ENCODE peak calls at places on chromosomes 5 and 9, in five cellular contexts. L is stomach, E is Peyer's patch, Z is pancreas, R is suprapubic skin. K is an unnamed sample.
A peak's percentile ranks its signal among the peaks of the same experiment; 100 is the strongest.

GRCh38 chr5:72510610-72511121 is 3.5 kb upstream of the ZNF366 start:
- DNase-seq in L (no peak), E (no peak), Z (no peak), R (peak; percentile 71), K (peak; percentile 46)

GRCh38 chr5:167699434-167699833 is 592.0 kb upstream of the WWC1 start:
- DNase-seq in L (no peak), E (no peak), Z (no peak), R (no peak), K (no peak)

GRCh38 chr5:102451082-102451481 is 47.7 kb downstream of the SLCO6A1 start:
- DNase-seq in L (no peak), E (no peak), Z (no peak), R (no peak), K (no peak)

GRCh38 chr9:88433583-88434240 is 45.5 kb downstream of the SPIN1 start:
- DNase-seq in L (no peak), E (no peak), Z (no peak), R (no peak), K (no peak)

GRCh38 chr9:76654575-76654974 is 109.7 kb upstream of the PCA3 start:
- DNase-seq in L (no peak), E (no peak), Z (no peak), R (no peak), K (no peak)

GRCh38 chr5:24773241-24773640 is 128.5 kb upstream of the CDH10 start:
- DNase-seq in L (no peak), E (no peak), Z (no peak), R (no peak), K (no peak)

GRCh38 chr9:37215456-37216229 is 95.3 kb downstream of the ZCCHC7 start:
- DNase-seq in L (no peak), E (no peak), Z (no peak), R (no peak), K (no peak)

GRCh38 chr5:134004626-134005414 is at the start of gene VDAC1:
- DNase-seq in L (peak; percentile 76), E (peak; percentile 87), Z (peak; percentile 81), R (peak; percentile 87), K (peak; percentile 94)

GRCh38 chr5:4879075-4879474 is 261.1 kb upstream of the ADAMTS16 start:
- DNase-seq in L (no peak), E (no peak), Z (no peak), R (no peak), K (no peak)

GRCh38 chr5:96377167-96377566 is 55.9 kb downstream of the PCSK1 start:
- DNase-seq in L (no peak), E (no peak), Z (no peak), R (no peak), K (no peak)

GRCh38 chr5:143154495-143155375 is 248.8 kb downstream of the NR3C1 start:
- DNase-seq in L (no peak), E (no peak), Z (no peak), R (no peak), K (no peak)

GRCh38 chr9:36551129-36551528 is 21.6 kb upstream of the MELK start:
- DNase-seq in L (no peak), E (no peak), Z (no peak), R (no peak), K (no peak)

GRCh38 chr9:6000955-6001354 is 14.5 kb downstream of the RANBP6 start:
- DNase-seq in L (no peak), E (no peak), Z (no peak), R (no peak), K (no peak)

GRCh38 chr5:115402822-115403577 is 106.5 kb upstream of the CCDC112 start:
- DNase-seq in L (no peak), E (no peak), Z (no peak), R (no peak), K (no peak)

GRCh38 chr5:141525659-141526058 is 36.8 kb downstream of the PCDHGC5 start:
- DNase-seq in L (no peak), E (no peak), Z (no peak), R (no peak), K (no peak)

GRCh38 chr5:138724470-138725146 is 28.6 kb upstream of the CTNNA1 start:
- DNase-seq in L (no peak), E (no peak), Z (no peak), R (peak; percentile 67), K (no peak)

GRCh38 chr5:10324519-10325370 is 17.0 kb upstream of the CMBL start:
- DNase-seq in L (no peak), E (no peak), Z (no peak), R (no peak), K (no peak)

GRCh38 chr5:172875372-172876279 is 41.6 kb downstream of the ERGIC1 start:
- DNase-seq in L (no peak), E (no peak), Z (no peak), R (no peak), K (no peak)

GRCh38 chr5:32326216-32326772 is 13.6 kb upstream of the MTMR12 start:
- DNase-seq in L (no peak), E (no peak), Z (no peak), R (no peak), K (no peak)

GRCh38 chr5:58999804-59000595 is 417.1 kb downstream of the RAB3C start:
- DNase-seq in L (no peak), E (no peak), Z (no peak), R (no peak), K (no peak)

GRCh38 chr5:17343675-17344074 is 126.2 kb downstream of the BASP1 start:
- DNase-seq in L (no peak), E (no peak), Z (no peak), R (no peak), K (no peak)

GRCh38 chr9:20832775-20833174 is 148.7 kb downstream of the FOCAD start:
- DNase-seq in L (no peak), E (no peak), Z (no peak), R (no peak), K (no peak)

GRCh38 chr9:15373881-15374280 is 48.8 kb upstream of the SNAPC3 start:
- DNase-seq in L (no peak), E (no peak), Z (no peak), R (no peak), K (no peak)

GRCh38 chr9:88925471-88925870 is 65.8 kb upstream of the S1PR3 start:
- DNase-seq in L (no peak), E (no peak), Z (no peak), R (no peak), K (no peak)

GRCh38 chr9:136644343-136644592 is 18.4 kb upstream of the EGFL7 start:
- DNase-seq in L (peak; percentile 91), E (no peak), Z (no peak), R (peak; percentile 94), K (no peak)

GRCh38 chr5:74056789-74057164 is 430.8 kb downstream of the ARHGEF28 start:
- DNase-seq in L (peak; percentile 60), E (no peak), Z (no peak), R (no peak), K (no peak)

GRCh38 chr5:121315786-121316185 is 535.9 kb upstream of the FTMT start:
- DNase-seq in L (no peak), E (no peak), Z (no peak), R (no peak), K (no peak)

GRCh38 chr5:27041372-27041771 is 3.0 kb upstream of the CDH9 start:
- DNase-seq in L (no peak), E (no peak), Z (no peak), R (no peak), K (no peak)

GRCh38 chr9:123400926-123401503 is 45.0 kb downstream of the CRB2 start:
- DNase-seq in L (no peak), E (no peak), Z (no peak), R (no peak), K (peak; percentile 12)

GRCh38 chr9:86034863-86035734 is 64.3 kb downstream of the GOLM1 start:
- DNase-seq in L (peak; percentile 64), E (no peak), Z (no peak), R (no peak), K (no peak)

DNA sequence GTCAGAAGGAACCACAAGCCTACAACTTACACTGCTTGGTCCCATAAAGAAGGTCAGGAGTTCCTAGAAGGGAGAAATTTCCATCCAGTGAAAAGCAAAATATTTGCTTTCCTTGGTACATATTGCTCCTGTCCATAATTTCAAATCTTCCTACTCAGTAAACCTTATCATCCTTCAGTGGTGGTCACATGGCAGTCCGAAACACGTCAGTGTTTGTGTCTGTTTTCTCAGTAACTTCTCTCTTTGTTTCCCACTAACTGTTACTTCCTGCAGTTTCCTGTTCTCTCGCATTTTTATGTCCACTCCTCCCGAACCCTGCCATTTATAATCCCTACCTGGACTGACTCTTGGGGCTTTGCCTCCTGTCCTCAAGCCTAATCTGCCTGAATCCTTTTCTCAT is 129.1 kb downstream of the FANCC start:
- DNase-seq in L (no peak), E (no peak), Z (no peak), R (no peak), K (no peak)
- H3K27ac ChIP-seq in L (peak overlapping the region; percentile 67), E (no peak overlapping the region), Z (no peak overlapping the region), R (no peak overlapping the region), K (peak overlapping the region; percentile 65)

GRCh38 chr5:157303023-157303422 is 37.1 kb downstream of the CYFIP2 start:
- DNase-seq in L (no peak), E (no peak), Z (no peak), R (no peak), K (no peak)

GRCh38 chr5:157295247-157295646 is 29.3 kb downstream of the CYFIP2 start:
- DNase-seq in L (no peak), E (no peak), Z (no peak), R (no peak), K (no peak)

GRCh38 chr5:157303667-157304327 is 37.9 kb downstream of the CYFIP2 start:
- DNase-seq in L (no peak), E (no peak), Z (no peak), R (no peak), K (no peak)

GRCh38 chr5:157301066-157301465 is 35.1 kb downstream of the CYFIP2 start:
- DNase-seq in L (no peak), E (no peak), Z (no peak), R (no peak), K (no peak)

GRCh38 chr5:157300564-157300963 is 34.6 kb downstream of the CYFIP2 start:
- DNase-seq in L (no peak), E (no peak), Z (no peak), R (no peak), K (no peak)
- H3K4me1 ChIP-seq in L (no peaks in the 10 kb centered on the region), E (peaks cover 6% of the 10 kb centered on the region), Z (no peaks in the 10 kb centered on the region), R (no peaks in the 10 kb centered on the region), K (no peaks in the 10 kb centered on the region)

GRCh38 chr9:22005083-22005699 is 3.9 kb downstream of the CDKN2B start:
- DNase-seq in L (no peak), E (no peak), Z (no peak), R (peak; percentile 48), K (no peak)
- TF ChIP-seq CTCF in L (no peak), E (no peak), Z (no peak), R (no peak), K (no peak)

DNA sequence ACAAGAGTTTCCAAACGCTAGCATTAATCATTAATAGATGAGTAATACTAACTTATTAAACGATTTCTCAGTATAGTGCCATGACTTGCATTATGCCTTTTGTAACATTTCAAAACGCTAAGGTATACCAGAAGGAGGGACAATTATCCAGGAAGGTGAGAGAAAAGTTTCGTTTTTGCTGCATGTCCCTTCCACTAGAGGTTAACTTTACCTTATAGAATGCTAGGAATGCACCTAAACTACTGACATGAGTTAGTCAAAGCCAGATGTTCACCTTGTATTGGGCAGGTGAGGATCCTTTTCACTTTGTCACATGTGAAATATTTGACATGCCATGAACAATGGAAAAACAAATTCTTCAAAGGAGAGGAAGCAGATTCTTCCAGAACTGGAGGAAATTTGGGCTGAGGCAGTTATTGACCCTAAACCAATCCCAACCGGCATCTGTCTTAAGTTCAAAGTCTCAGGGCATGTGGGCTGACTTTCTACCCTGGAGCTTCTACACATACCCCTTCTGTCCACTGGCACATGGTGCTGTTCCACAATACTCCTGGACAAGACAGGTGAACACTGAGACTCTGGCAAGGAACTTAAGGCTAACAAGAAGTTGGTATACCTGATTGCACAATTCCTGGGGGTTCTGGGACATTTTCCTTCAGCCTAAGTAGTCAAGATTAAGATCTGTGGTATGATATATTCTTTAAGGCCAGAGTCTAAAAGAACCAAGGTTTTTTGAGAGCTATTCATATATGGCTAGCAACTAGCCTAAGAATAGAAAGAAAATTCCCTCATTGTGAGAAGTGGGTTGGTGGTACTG is 2.5 kb downstream of the VLDLR start:
- DNase-seq in L (no peak), E (no peak), Z (no peak), R (no peak), K (no peak)
- H3K27ac ChIP-seq in L (peak overlapping the region; percentile 85), E (no peak overlapping the region), Z (peak overlapping the region; percentile 94), R (no peak overlapping the region), K (peak overlapping the region; percentile 86)